ENCODE peak calls at places on chromosomes 16 and 17, in ten cellular contexts. Y is activated CD8-positive, alpha-beta memory T cell treated with anti-CD3 and anti-CD28 coated beads, Interleukin-2, amount 50 U/mL, for 48 hours; A is AG20443; M is NCI-H82; K is osteocyte; I is hypothalamus; X is neural progenitor cell; P is stimulated activated CD8-positive, alpha-beta memory T cell treated with anti-CD3 and anti-CD28 coated beads, Interleukin-15, amount 100 ng/mL, for 1 hour; O is activated T-helper 1 cell treated with anti-CD3 and anti-CD28 coated beads, Interleukin-12 subunit alpha, Interleukin-12 subunit beta, Interleukin-2, Interleukin-4 antibody, amounts not matched to agents 30 ng/mL and 10 ng/mL and 1 ng/mL, durations not matched to agents 14 hours and 24 hours and 36 hours; B is HuH-7. H is an unnamed sample.

GRCh38 chr17:17511293-17511741 is 15.1 kb upstream of the RASD1 start:
- DNase-seq in Y (no peak), A (no peak), M (no peak), K (no peak), I (no peak), X (no peak), P (no peak), O (no peak), B (no peak), H (no peak)

GRCh38 chr16:24834459-24835335 is 11.1 kb upstream of the SLC5A11 start:
- DNase-seq in Y (no peak), A (peak; percentile 73), M (peak; percentile 83), K (no peak), I (no peak), X (peak; percentile 60), P (no peak), O (no peak), B (peak; percentile 67), H (no peak)

GRCh38 chr16:57423152-57423551 is 18.6 kb downstream of the CCL17 start:
- DNase-seq in Y (no peak), A (no peak), M (no peak), K (no peak), I (no peak), X (no peak), P (no peak), O (no peak), B (no peak), H (no peak)

GRCh38 chr16:53434436-53435065 is at the start of gene RBL2:
- DNase-seq in Y (peak; percentile 92), A (peak; percentile 97), M (peak; percentile 74), K (peak; percentile 94), I (no peak), X (peak; percentile 87), P (peak; percentile 22), O (peak; percentile 78), B (peak; percentile 33), H (peak; percentile 65)

GRCh38 chr16:3243882-3244281 is 8.9 kb upstream of the ZNF200 start:
- DNase-seq in Y (peak; percentile 49), A (no peak), M (no peak), K (no peak), I (no peak), X (no peak), P (no peak), O (no peak), B (no peak), H (no peak)

GRCh38 chr17:67990909-67991308 is 5.4 kb downstream of the C17orf58 start:
- DNase-seq in Y (no peak), A (no peak), M (no peak), K (no peak), I (no peak), X (no peak), P (no peak), O (no peak), B (no peak), H (no peak)

GRCh38 chr17:30323262-30323894 is 10.5 kb downstream of the TMIGD1 start:
- DNase-seq in Y (no peak), A (no peak), M (no peak), K (peak; percentile 44), I (no peak), X (no peak), P (no peak), O (no peak), B (no peak), H (peak; percentile 18)

GRCh38 chr17:67558740-67559380 is 158.9 kb upstream of the NOL11 start:
- DNase-seq in Y (no peak), A (peak; percentile 66), M (no peak), K (no peak), I (no peak), X (no peak), P (no peak), O (no peak), B (no peak), H (no peak)

GRCh38 chr16:24610421-24610765 is 71.0 kb downstream of the RBBP6 start:
- DNase-seq in Y (peak; percentile 60), A (peak; percentile 73), M (peak; percentile 51), K (no peak), I (peak; percentile 22), X (peak; percentile 63), P (no peak), O (no peak), B (peak; percentile 33), H (no peak)

GRCh38 chr16:67926181-67926742 is 5.4 kb downstream of the CTRL start:
- DNase-seq in Y (peak; percentile 53), A (no peak), M (peak; percentile 67), K (no peak), I (no peak), X (no peak), P (no peak), O (no peak), B (no peak), H (no peak)

GRCh38 chr17:80892019-80892855 is 99.4 kb upstream of the CHMP6 start:
- DNase-seq in Y (peak; percentile 92), A (peak; percentile 96), M (no peak), K (no peak), I (no peak), X (no peak), P (peak; percentile 70), O (peak; percentile 84), B (no peak), H (peak; percentile 19)

GRCh38 chr16:47475786-47476185 is 14.7 kb downstream of the PHKB start:
- DNase-seq in Y (no peak), A (no peak), M (no peak), K (no peak), I (no peak), X (no peak), P (no peak), O (no peak), B (no peak), H (no peak)

GRCh38 chr16:27595461-27595860 is 45.5 kb downstream of the KATNIP start:
- DNase-seq in Y (no peak), A (no peak), M (no peak), K (no peak), I (no peak), X (no peak), P (no peak), O (no peak), B (no peak), H (no peak)

GRCh38 chr16:54930034-54930938 is at the start of gene IRX5:
- DNase-seq in Y (peak; percentile 67), A (peak; percentile 92), M (peak; percentile 53), K (peak; percentile 97), I (peak; percentile 60), X (peak; percentile 96), P (no peak), O (no peak), B (peak; percentile 88), H (no peak)

GRCh38 chr17:36667922-36668321 is 66.5 kb downstream of the MRM1 start:
- DNase-seq in Y (no peak), A (no peak), M (no peak), K (no peak), I (no peak), X (no peak), P (no peak), O (no peak), B (no peak), H (no peak)

GRCh38 chr17:56930739-56931337 is 17.0 kb upstream of the TRIM25 start:
- DNase-seq in Y (no peak), A (no peak), M (no peak), K (no peak), I (no peak), X (no peak), P (no peak), O (no peak), B (no peak), H (no peak)

GRCh38 chr16:67865318-67865717 is 7.5 kb upstream of the EDC4 start:
- DNase-seq in Y (no peak), A (peak; percentile 61), M (peak; percentile 44), K (no peak), I (no peak), X (peak; percentile 61), P (no peak), O (no peak), B (peak; percentile 71), H (no peak)

GRCh38 chr16:48123104-48123788 is 32.5 kb downstream of the ABCC12 start:
- DNase-seq in Y (peak; percentile 69), A (peak; percentile 95), M (no peak), K (no peak), I (no peak), X (no peak), P (no peak), O (peak; percentile 13), B (no peak), H (no peak)

GRCh38 chr17:29195465-29196081 is 15.4 kb upstream of the MYO18A start:
- DNase-seq in Y (peak; percentile 38), A (no peak), M (no peak), K (no peak), I (no peak), X (no peak), P (no peak), O (no peak), B (no peak), H (no peak)

GRCh38 chr16:88907768-88908167 is 41.3 kb upstream of the PABPN1L start:
- DNase-seq in Y (no peak), A (no peak), M (no peak), K (no peak), I (no peak), X (no peak), P (no peak), O (no peak), B (no peak), H (no peak)

GRCh38 chr17:79080761-79081290 is 6.2 kb downstream of the ENGASE start:
- DNase-seq in Y (no peak), A (no peak), M (no peak), K (no peak), I (no peak), X (no peak), P (no peak), O (no peak), B (no peak), H (no peak)

GRCh38 chr17:50362661-50363060 is 10.3 kb downstream of the MRPL27 start:
- DNase-seq in Y (peak; percentile 51), A (no peak), M (no peak), K (no peak), I (no peak), X (no peak), P (no peak), O (no peak), B (no peak), H (no peak)

GRCh38 chr16:2082171-2082982 is 34.6 kb downstream of the TSC2 start:
- DNase-seq in Y (no peak), A (no peak), M (no peak), K (no peak), I (no peak), X (no peak), P (no peak), O (no peak), B (no peak), H (no peak)